ENCODE peak calls at places on chromosomes 16 and 17, in ten cellular contexts. B, M, S, O, J, N, G, X, K and H are unnamed samples. For H3K9me3, the result is how much of the 10 kb centered on the place peaks cover.

GRCh38 chr17:44219636-44220210 is at the start of gene UBTF:
- DNase-seq in K (peak), J (peak), G (peak), S (peak), N (peak), M (peak), X (peak), B (peak), O (no peak), H (peak)

GRCh38 chr16:83458612-83459011 is 349.2 kb upstream of the HSBP1 start:
- DNase-seq in J (no peak), X (no peak), N (no peak), S (no peak), B (no peak), O (no peak), M (no peak), K (no peak), G (no peak), H (no peak)

GRCh38 chr17:27520571-27521185 is 64.4 kb downstream of the KSR1 start:
- DNase-seq in B (no peak), G (no peak), O (no peak), K (no peak), S (no peak), M (no peak), N (no peak), X (no peak), J (no peak), H (no peak)

GRCh38 chr16:10770907-10771306 is 27.3 kb downstream of the NUBP1 start:
- DNase-seq in G (no peak), X (no peak), B (no peak), O (no peak), N (no peak), M (no peak), K (no peak), S (no peak), J (no peak), H (no peak)

GRCh38 chr16:86214326-86215232 is 295.7 kb upstream of the FOXF1 start:
- DNase-seq in N (no peak), K (peak), M (peak), G (no peak), S (no peak), O (no peak), J (peak), B (peak), X (no peak), H (no peak)

GRCh38 chr17:33498069-33498468 is 205.0 kb upstream of the ASIC2 start:
- DNase-seq in X (peak), G (no peak), J (no peak), O (no peak), N (no peak), M (no peak), K (no peak), S (no peak), B (no peak), H (no peak)

GRCh38 chr16:27474921-27475320 is 72.9 kb downstream of the IL21R start:
- DNase-seq in M (no peak), X (no peak), G (no peak), O (no peak), J (no peak), N (no peak), B (no peak), S (no peak), K (no peak), H (no peak)

GRCh38 chr17:37506678-37507077 is 17.0 kb downstream of the DUSP14 start:
- DNase-seq in S (peak), M (no peak), N (no peak), X (no peak), J (peak), K (no peak), O (no peak), B (no peak), G (peak), H (no peak)

GRCh38 chr17:77508047-77508715 is 367.4 kb downstream of the SEC14L1 start:
- DNase-seq in J (no peak), N (no peak), K (no peak), B (peak), S (no peak), G (no peak), X (peak), M (no peak), O (no peak), H (no peak)

GRCh38 chr17:8162997-8163977 is 539 bp upstream of the VAMP2 start:
- DNase-seq in B (peak), G (peak), M (no peak), S (no peak), X (no peak), O (no peak), J (peak), N (peak), K (no peak), H (no peak)

GRCh38 chr16:87223656-87224248 is 93.4 kb downstream of the C16orf95 start:
- DNase-seq in M (no peak), O (no peak), G (no peak), S (no peak), X (no peak), B (no peak), K (no peak), J (no peak), N (no peak), H (no peak)

GRCh38 chr17:14135906-14136590 is 66.7 kb downstream of the COX10 start:
- DNase-seq in K (no peak), S (no peak), J (no peak), B (no peak), X (no peak), N (no peak), O (no peak), M (no peak), G (no peak), H (no peak)

GRCh38 chr17:11996722-11997146 is 541 bp downstream of the ZNF18 start:
- DNase-seq in N (no peak), G (no peak), X (peak), K (no peak), S (peak), J (no peak), B (no peak), M (peak), O (no peak), H (peak)

GRCh38 chr17:77948690-77949114 is 9.8 kb upstream of the TNRC6C start:
- DNase-seq in N (no peak), S (no peak), O (peak), M (peak), G (peak), J (peak), K (no peak), B (no peak), X (no peak), H (no peak)

GRCh38 chr16:55730115-55730514 is 74.3 kb downstream of the SLC6A2 start:
- DNase-seq in G (no peak), K (no peak), N (no peak), S (no peak), O (no peak), J (no peak), X (no peak), B (no peak), M (no peak), H (no peak)

GRCh38 chr17:34235389-34236028 is 19.6 kb upstream of the CCL2 start:
- DNase-seq in J (peak), N (no peak), M (peak), S (no peak), X (peak), G (no peak), K (peak), O (no peak), B (peak), H (peak)

GRCh38 chr17:58083491-58084316 is 485 bp downstream of the DYNLL2 start:
- DNase-seq in J (peak), O (no peak), K (peak), B (peak), G (peak), S (peak), X (peak), N (peak), M (peak), H (peak)

GRCh38 chr17:15479697-15480096 is 12.3 kb upstream of the CDRT4 start:
- DNase-seq in G (no peak), S (no peak), X (no peak), B (peak), N (no peak), K (no peak), O (no peak), J (no peak), M (no peak), H (no peak)

GRCh38 chr16:67406111-67406593 is 10.1 kb downstream of the ZDHHC1 start:
- DNase-seq in K (no peak), S (no peak), G (no peak), O (no peak), J (no peak), M (no peak), X (no peak), B (peak), N (no peak), H (no peak)

GRCh38 chr17:81419886-81420768 is 24.9 kb downstream of the BAHCC1 start:
- DNase-seq in M (no peak), G (no peak), O (no peak), J (peak), N (no peak), K (no peak), S (no peak), B (peak), X (no peak), H (no peak)

GRCh38 chr17:15659236-15659635 is 24.9 kb downstream of the TRIM16 start:
- DNase-seq in N (no peak), B (no peak), O (no peak), G (no peak), J (peak), S (no peak), X (no peak), K (no peak), M (no peak), H (no peak)

GRCh38 chr17:1490643-1491405 is 1.7 kb downstream of the MYO1C start:
- DNase-seq in M (peak), X (peak), B (peak), K (peak), O (no peak), S (peak), J (peak), N (peak), G (peak), H (peak)

GRCh38 chr17:28812980-28813377 is 29.6 kb downstream of the FAM222B start:
- DNase-seq in B (no peak), O (no peak), N (no peak), S (no peak), M (no peak), J (no peak), G (no peak), K (no peak), X (no peak), H (no peak)

GRCh38 chr16:35480361-35480760 is 2020.9 kb downstream of the TP53TG3F start:
- DNase-seq in B (no peak), N (no peak), O (no peak), S (no peak), G (no peak), K (no peak), J (no peak), X (no peak), M (no peak), H (no peak)
- H3K9me3 ChIP-seq in B (under half), N (under half), O (under half), S (under half), G (half or more), K (under half), J (under half), X (under half), M (under half), H (under half)

DNA sequence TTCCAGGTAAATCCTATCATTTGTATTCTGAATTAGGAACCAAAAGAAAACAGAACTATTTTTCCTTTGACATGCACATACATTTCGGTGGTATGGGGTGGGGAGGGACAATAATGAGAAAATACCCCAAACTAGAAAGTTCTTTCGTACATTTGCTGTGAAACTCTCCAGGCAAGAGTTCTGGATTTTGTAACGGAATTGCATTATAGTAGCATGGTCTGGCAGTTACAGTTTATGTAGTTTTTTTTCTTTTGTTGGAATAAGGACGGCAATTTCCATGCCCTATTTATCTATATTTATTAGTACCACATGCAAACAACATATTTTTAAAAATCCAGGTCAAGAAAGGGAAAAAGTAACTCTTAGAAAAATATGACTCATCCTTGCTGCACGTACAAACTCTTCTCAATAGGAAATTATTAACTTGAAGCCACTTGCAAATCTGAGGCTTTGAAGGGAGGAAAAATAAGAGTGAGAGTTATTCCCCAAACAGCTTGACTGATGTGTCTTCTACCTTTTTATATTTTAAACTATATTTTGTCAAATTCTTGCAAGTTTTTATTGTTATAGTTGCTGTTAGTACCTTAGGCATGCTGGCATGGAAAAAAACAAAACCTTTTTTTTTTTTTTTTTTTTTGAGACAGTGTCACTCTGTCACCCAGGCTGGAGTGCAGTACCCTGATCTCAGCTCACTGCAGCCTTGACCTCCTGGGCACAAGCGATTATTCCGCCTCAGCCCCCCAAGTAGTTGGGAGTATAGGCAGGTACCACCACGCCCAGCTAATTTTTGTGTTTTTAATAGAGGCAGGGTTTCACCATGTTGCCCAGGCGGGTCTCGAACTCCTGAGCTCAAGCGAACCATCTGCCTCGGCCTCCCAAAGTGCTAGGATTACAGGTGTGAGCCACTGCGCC is 69.3 kb downstream of the WWP2 start:
- DNase-seq in J (no peak), K (no peak), S (no peak), N (no peak), G (no peak), O (no peak), M (no peak), B (no peak), X (no peak), H (peak)
- H3K27ac ChIP-seq in J (peak), K (no peak), S (no peak), N (no peak), G (no peak), O (no peak), M (no peak), B (peak), X (no peak), H (no peak)

GRCh38 chr17:52442350-52442749 is 283.8 kb upstream of the CA10 start:
- DNase-seq in N (no peak), K (no peak), G (no peak), O (no peak), X (no peak), J (no peak), M (no peak), B (no peak), S (no peak), H (no peak)
- H3K9me3 ChIP-seq in N (under half), K (under half), G (under half), O (under half), X (under half), J (under half), M (under half), B (under half), S (under half), H (under half)

DNA sequence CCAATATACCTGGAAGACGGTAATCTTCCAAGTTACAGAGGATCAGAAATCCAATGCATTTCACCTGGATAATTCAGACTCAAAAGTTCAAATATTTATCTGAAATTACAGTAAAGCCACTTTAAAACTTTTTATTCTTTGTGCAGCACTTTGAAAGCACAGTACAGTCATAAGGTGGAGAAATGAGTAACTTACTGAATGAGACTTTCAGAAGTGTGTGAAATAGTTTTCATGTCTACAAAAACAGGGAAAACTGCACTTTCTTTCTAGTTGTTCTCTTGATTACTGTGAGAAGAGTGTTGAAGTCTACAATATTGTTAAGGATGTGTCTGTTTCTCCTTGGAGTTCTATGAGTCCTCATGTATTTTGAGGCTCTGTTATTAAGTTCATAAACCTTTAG is 83.4 kb upstream of the PLEKHM1 start:
- DNase-seq in N (no peak), G (no peak), M (no peak), B (no peak), S (no peak), K (no peak), J (no peak), X (no peak), O (no peak), H (no peak)
- H3K27ac ChIP-seq in N (no peak), G (no peak), M (no peak), B (no peak), S (no peak), K (no peak), J (no peak), X (no peak), O (no peak), H (no peak)

DNA sequence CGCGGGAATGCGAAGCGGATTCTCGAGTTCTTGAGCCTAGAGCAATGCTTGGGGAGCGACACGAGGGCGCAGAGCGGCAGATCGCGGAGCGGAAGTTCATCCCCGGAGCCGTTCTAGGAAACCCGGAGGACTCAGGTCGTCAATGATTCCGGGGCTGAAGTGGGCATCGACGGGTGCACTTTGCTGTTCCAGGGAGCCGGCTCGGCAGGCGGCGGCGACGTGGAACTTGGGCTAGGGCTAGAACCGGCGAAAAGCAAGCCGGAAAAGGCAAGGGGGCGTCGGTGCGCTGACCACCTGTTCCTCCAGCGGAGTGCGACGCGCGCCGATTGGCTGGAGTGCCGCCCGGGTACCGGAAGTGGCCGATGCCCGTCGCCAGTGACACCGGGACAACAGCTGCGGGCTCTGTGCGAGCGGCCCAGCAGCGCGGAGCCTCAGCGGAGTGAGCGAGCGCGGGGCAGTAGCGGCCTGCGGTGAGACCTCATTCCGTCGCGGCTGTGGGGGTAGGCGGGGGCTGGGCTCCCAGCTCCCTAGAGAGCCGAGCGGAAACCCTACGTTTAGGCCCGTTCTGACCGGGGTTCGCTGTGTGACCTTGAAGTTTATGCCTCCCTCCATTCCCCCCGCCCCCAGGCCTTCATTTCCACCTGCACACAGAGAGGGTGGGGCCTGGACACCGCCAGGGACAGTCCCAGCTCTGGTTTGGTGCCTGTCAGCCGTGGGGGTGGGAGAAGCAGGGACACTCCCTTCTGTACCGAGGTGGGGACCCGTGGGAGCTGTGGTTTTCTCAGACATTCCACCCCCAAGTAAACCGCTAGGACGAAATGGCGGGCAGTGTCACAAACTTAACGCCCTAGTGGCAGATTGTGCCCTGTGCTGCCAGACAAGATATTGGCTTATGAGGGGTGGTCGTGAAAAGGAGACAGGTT is at the start of gene ZFP3:
- DNase-seq in O (peak), B (peak), X (peak), S (peak), G (peak), K (peak), J (peak), M (peak), N (peak), H (peak)
- H3K9me3 ChIP-seq in O (under half), B (under half), X (under half), S (under half), G (under half), K (under half), J (under half), M (under half), N (under half), H (under half)

DNA sequence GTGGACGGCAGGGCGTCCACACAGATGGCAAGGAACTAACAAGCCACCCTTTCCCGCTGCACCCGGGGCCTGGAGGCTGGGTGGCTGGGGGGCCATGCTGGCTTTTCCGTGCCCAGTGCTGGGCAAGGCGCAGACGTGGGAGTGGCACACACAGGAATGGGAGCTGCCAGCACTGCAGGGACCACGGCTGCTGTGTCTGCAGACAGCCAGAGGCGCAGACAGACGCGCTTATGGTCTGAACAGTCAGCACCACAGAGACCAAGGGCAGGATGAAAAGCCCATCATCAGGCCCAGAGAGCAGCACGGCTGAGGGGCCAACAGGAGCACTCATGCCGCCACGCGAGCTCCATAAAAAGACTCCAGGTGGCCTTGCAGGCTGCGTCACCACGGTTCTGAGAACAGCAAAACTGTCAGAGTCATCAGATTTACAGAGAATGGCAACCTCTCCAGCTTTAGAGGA is 24.0 kb downstream of the PDIA2 start:
- DNase-seq in S (no peak), N (no peak), J (no peak), G (no peak), O (no peak), K (no peak), M (no peak), X (no peak), B (no peak), H (no peak)
- H3K27ac ChIP-seq in S (no peak), N (no peak), J (no peak), G (no peak), O (no peak), K (no peak), M (no peak), X (no peak), B (no peak), H (no peak)

GRCh38 chr16:35142147-35142808 is 1682.9 kb downstream of the TP53TG3F start:
- DNase-seq in O (no peak), S (no peak), G (no peak), J (no peak), M (no peak), K (no peak), B (no peak), X (no peak), N (no peak), H (no peak)
- H3K9me3 ChIP-seq in O (half or more), S (under half), G (half or more), J (under half), M (under half), K (under half), B (under half), X (under half), N (under half), H (under half)

DNA sequence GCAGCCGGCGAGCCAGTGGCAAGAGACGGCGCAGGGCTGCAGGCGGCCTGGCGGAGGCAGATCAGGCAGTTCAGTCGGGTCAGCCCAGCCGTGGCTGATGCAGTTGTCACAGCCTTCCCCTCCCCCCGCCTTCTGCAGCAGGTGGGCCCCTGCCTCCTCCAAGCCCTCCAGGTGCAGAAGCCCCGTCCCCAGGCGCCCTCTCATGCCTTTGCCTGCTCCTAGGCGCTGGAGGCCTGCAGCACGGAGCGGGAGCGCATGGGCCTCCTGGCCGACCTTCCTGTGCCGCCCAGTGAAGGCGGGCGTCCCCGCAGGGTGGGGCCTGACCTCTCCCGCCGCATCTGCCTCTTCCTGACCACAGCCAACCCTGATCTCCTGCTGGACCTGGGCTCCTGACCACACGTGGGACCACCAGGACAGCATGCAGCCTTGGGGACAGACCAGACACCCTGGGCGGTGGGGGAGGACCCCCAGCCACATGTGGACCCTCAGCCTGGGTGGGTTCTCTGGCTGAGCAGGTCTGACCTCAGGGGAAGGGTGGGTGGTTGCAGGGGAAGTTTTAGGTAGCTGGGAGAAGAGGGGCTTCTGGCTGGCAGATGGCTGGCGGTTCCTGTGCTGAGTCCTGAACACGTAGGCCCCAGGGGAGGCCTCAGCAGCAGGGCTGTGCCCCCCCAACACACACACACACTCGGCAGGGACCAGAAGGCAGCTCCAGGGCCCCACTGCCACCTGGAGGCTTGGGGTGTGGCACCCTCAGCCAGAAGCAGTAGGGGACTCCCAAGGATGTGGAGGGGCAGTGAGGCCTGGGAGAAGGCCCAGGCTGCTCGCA is 3.1 kb upstream of the MRPS34 start:
- DNase-seq in S (no peak), G (no peak), N (no peak), X (no peak), O (no peak), M (no peak), J (no peak), K (no peak), B (no peak), H (no peak)
- H3K27ac ChIP-seq in S (no peak), G (no peak), N (no peak), X (no peak), O (no peak), M (no peak), J (no peak), K (no peak), B (no peak), H (no peak)